ENCODE peak calls at places on chromosomes 1 and 21, in five cellular contexts. One of them, this sample, is unnamed. For H3K27me3, the result is how much of the 10 kb centered on the place peaks cover.

GRCh38 chr1:58786184-58786926 is 2.5 kb upstream of the JUN start:
- DNase-seq in aorta: no peak
- DNase-seq in cardiac muscle cell: no peak
- DNase-seq in lung: no peak
- DNase-seq in HAP-1: no peak
- DNase-seq in this sample: no peak

GRCh38 chr1:18816808-18817207 is 42.7 kb downstream of the TAS1R2 start:
- DNase-seq in aorta: no peak
- DNase-seq in cardiac muscle cell: no peak
- DNase-seq in lung: no peak
- DNase-seq in HAP-1: no peak
- DNase-seq in this sample: peak

GRCh38 chr1:157878059-157878458 is 36.5 kb upstream of the CD5L start:
- DNase-seq in aorta: no peak
- DNase-seq in cardiac muscle cell: peak
- DNase-seq in lung: no peak
- DNase-seq in HAP-1: no peak
- DNase-seq in this sample: no peak

GRCh38 chr1:12708956-12709555 is 6.9 kb upstream of the AADACL3 start:
- DNase-seq in aorta: no peak
- DNase-seq in cardiac muscle cell: no peak
- DNase-seq in lung: no peak
- DNase-seq in HAP-1: no peak
- DNase-seq in this sample: no peak

GRCh38 chr1:243482237-243483022 is 226.6 kb downstream of the SDCCAG8 start:
- DNase-seq in aorta: no peak
- DNase-seq in cardiac muscle cell: no peak
- DNase-seq in lung: no peak
- DNase-seq in HAP-1: peak
- DNase-seq in this sample: peak

GRCh38 chr1:115182012-115182715 is 92.9 kb upstream of the TSPAN2 start:
- DNase-seq in aorta: no peak
- DNase-seq in cardiac muscle cell: no peak
- DNase-seq in lung: no peak
- DNase-seq in HAP-1: no peak
- DNase-seq in this sample: no peak

GRCh38 chr1:154316704-154317103 is 4.2 kb upstream of the AQP10 start:
- DNase-seq in aorta: no peak
- DNase-seq in cardiac muscle cell: no peak
- DNase-seq in lung: no peak
- DNase-seq in HAP-1: no peak
- DNase-seq in this sample: no peak

GRCh38 chr1:19923953-19924346 is 533 bp upstream of the PLA2G2E start:
- DNase-seq in aorta: no peak
- DNase-seq in cardiac muscle cell: no peak
- DNase-seq in lung: no peak
- DNase-seq in HAP-1: no peak
- DNase-seq in this sample: no peak

GRCh38 chr1:245332513-245332912 is 177.7 kb downstream of the KIF26B start:
- DNase-seq in aorta: no peak
- DNase-seq in cardiac muscle cell: no peak
- DNase-seq in lung: no peak
- DNase-seq in HAP-1: no peak
- DNase-seq in this sample: no peak

GRCh38 chr1:183655562-183656075 is 2.5 kb upstream of the APOBEC4 start:
- DNase-seq in aorta: peak
- DNase-seq in cardiac muscle cell: peak
- DNase-seq in lung: peak
- DNase-seq in HAP-1: peak
- DNase-seq in this sample: peak

GRCh38 chr1:212557739-212558664 is 50.6 kb upstream of the ATF3 start:
- DNase-seq in aorta: no peak
- DNase-seq in cardiac muscle cell: peak
- DNase-seq in lung: peak
- DNase-seq in HAP-1: no peak
- DNase-seq in this sample: peak

GRCh38 chr1:197092491-197093023 is 25.5 kb upstream of the F13B start:
- DNase-seq in aorta: no peak
- DNase-seq in cardiac muscle cell: no peak
- DNase-seq in lung: no peak
- DNase-seq in HAP-1: no peak
- DNase-seq in this sample: no peak

GRCh38 chr1:39395357-39395831 is 96.0 kb upstream of the BMP8A start:
- DNase-seq in aorta: no peak
- DNase-seq in cardiac muscle cell: peak
- DNase-seq in lung: no peak
- DNase-seq in HAP-1: no peak
- DNase-seq in this sample: peak

GRCh38 chr1:116002781-116003455 is 26.6 kb downstream of the SLC22A15 start:
- DNase-seq in aorta: no peak
- DNase-seq in cardiac muscle cell: no peak
- DNase-seq in lung: no peak
- DNase-seq in HAP-1: no peak
- DNase-seq in this sample: no peak

GRCh38 chr1:172500207-172500606 is 32.7 kb upstream of the SUCO start:
- DNase-seq in aorta: no peak
- DNase-seq in cardiac muscle cell: no peak
- DNase-seq in lung: no peak
- DNase-seq in HAP-1: no peak
- DNase-seq in this sample: no peak

GRCh38 chr21:25558123-25558522 is 49.2 kb downstream of the MRPL39 start:
- DNase-seq in aorta: no peak
- DNase-seq in cardiac muscle cell: no peak
- DNase-seq in lung: no peak
- DNase-seq in HAP-1: no peak
- DNase-seq in this sample: no peak

GRCh38 chr1:200979574-200980451 is 43.7 kb downstream of the KIF21B start:
- DNase-seq in aorta: no peak
- DNase-seq in cardiac muscle cell: no peak
- DNase-seq in lung: no peak
- DNase-seq in HAP-1: peak
- DNase-seq in this sample: peak

GRCh38 chr1:172588296-172589291 is 55.6 kb downstream of the SUCO start:
- DNase-seq in aorta: peak
- DNase-seq in cardiac muscle cell: no peak
- DNase-seq in lung: no peak
- DNase-seq in HAP-1: no peak
- DNase-seq in this sample: peak

GRCh38 chr1:86976664-86977063 is 62.2 kb downstream of the HS2ST1 start:
- DNase-seq in aorta: no peak
- DNase-seq in cardiac muscle cell: no peak
- DNase-seq in lung: no peak
- DNase-seq in HAP-1: no peak
- DNase-seq in this sample: no peak

GRCh38 chr1:222794656-222795474 is 20.0 kb upstream of the DISP1 start:
- DNase-seq in aorta: no peak
- DNase-seq in cardiac muscle cell: no peak
- DNase-seq in lung: no peak
- DNase-seq in HAP-1: no peak
- DNase-seq in this sample: no peak

GRCh38 chr1:10824821-10825540 is 28.5 kb upstream of the CASZ1 start:
- DNase-seq in aorta: no peak
- DNase-seq in cardiac muscle cell: no peak
- DNase-seq in lung: no peak
- DNase-seq in HAP-1: no peak
- DNase-seq in this sample: peak

GRCh38 chr1:98316286-98316685 is 345.2 kb upstream of the SNX7 start:
- DNase-seq in aorta: no peak
- DNase-seq in cardiac muscle cell: no peak
- DNase-seq in lung: no peak
- DNase-seq in HAP-1: no peak
- DNase-seq in this sample: peak

GRCh38 chr1:149899460-149900284 is at the start of gene BOLA1:
- DNase-seq in aorta: peak
- DNase-seq in cardiac muscle cell: peak
- DNase-seq in lung: peak
- DNase-seq in HAP-1: no peak
- DNase-seq in this sample: peak

GRCh38 chr1:93448983-93449805 is 1.3 kb downstream of the FNBP1L start:
- DNase-seq in aorta: no peak
- DNase-seq in cardiac muscle cell: peak
- DNase-seq in lung: peak
- DNase-seq in HAP-1: peak
- DNase-seq in this sample: no peak

GRCh38 chr1:77948841-77949424 is 29.9 kb downstream of the FUBP1 start:
- DNase-seq in aorta: no peak
- DNase-seq in cardiac muscle cell: peak
- DNase-seq in lung: no peak
- DNase-seq in HAP-1: peak
- DNase-seq in this sample: peak

GRCh38 chr1:3359346-3360157 is 94.9 kb upstream of the ARHGEF16 start:
- DNase-seq in aorta: no peak
- DNase-seq in cardiac muscle cell: no peak
- DNase-seq in lung: no peak
- DNase-seq in HAP-1: no peak
- DNase-seq in this sample: no peak

GRCh38 chr1:36400825-36401601 is 3.3 kb upstream of the LSM10 start:
- DNase-seq in aorta: peak
- DNase-seq in cardiac muscle cell: peak
- DNase-seq in lung: peak
- DNase-seq in HAP-1: peak
- DNase-seq in this sample: peak

GRCh38 chr1:207091185-207091906 is 2.7 kb downstream of the C4BPB start:
- DNase-seq in aorta: no peak
- DNase-seq in cardiac muscle cell: no peak
- DNase-seq in lung: no peak
- DNase-seq in HAP-1: no peak
- DNase-seq in this sample: no peak

GRCh38 chr1:207088161-207088560 is 499 bp upstream of the C4BPB start:
- DNase-seq in aorta: no peak
- DNase-seq in cardiac muscle cell: no peak
- DNase-seq in lung: no peak
- DNase-seq in HAP-1: no peak
- DNase-seq in this sample: no peak

GRCh38 chr1:207085887-207086286 is 2.8 kb upstream of the C4BPB start:
- DNase-seq in aorta: no peak
- DNase-seq in cardiac muscle cell: no peak
- DNase-seq in lung: no peak
- DNase-seq in HAP-1: no peak
- DNase-seq in this sample: no peak

GRCh38 chr1:207088731-207089626 is at the start of gene C4BPB:
- DNase-seq in aorta: no peak
- DNase-seq in cardiac muscle cell: no peak
- DNase-seq in lung: no peak
- DNase-seq in HAP-1: no peak
- DNase-seq in this sample: peak

GRCh38 chr1:207089627-207090265 is 1.1 kb downstream of the C4BPB start:
- DNase-seq in aorta: no peak
- DNase-seq in cardiac muscle cell: no peak
- DNase-seq in lung: no peak
- DNase-seq in HAP-1: no peak
- DNase-seq in this sample: no peak
- H3K4me3 ChIP-seq in aorta: no peak
- H3K4me3 ChIP-seq in cardiac muscle cell: no peak
- H3K4me3 ChIP-seq in lung: no peak
- H3K4me3 ChIP-seq in HAP-1: no peak
- H3K4me3 ChIP-seq in this sample: no peak

DNA sequence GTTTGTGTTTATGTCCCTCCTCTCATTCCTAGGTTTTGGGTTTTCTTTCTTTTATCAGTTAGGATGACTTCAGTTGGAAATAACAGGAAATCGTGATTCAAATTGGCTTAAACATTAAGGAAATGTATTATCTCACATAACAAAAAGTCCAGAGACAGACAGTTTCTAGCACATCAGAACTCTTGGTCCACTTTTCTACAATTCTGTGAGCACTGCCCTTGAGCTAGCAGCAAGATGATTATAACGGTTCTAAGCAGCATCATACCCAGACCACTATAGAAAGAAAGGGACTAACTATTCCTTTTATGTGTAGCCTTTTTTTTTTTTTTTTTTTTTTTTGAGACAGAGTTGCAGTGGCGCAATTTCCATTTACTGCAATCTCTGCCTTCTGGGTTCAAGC is 18.9 kb downstream of the FCGR2B start:
- DNase-seq in aorta: no peak
- DNase-seq in cardiac muscle cell: no peak
- DNase-seq in lung: no peak
- DNase-seq in HAP-1: no peak
- DNase-seq in this sample: no peak
- H3K27me3 ChIP-seq in aorta: under half
- H3K27me3 ChIP-seq in cardiac muscle cell: under half
- H3K27me3 ChIP-seq in lung: under half
- H3K27me3 ChIP-seq in HAP-1: under half
- H3K27me3 ChIP-seq in this sample: under half

GRCh38 chr1:151990058-151990855 is 3.4 kb downstream of the S100A10 start:
- DNase-seq in aorta: no peak
- DNase-seq in cardiac muscle cell: no peak
- DNase-seq in lung: no peak
- DNase-seq in HAP-1: no peak
- DNase-seq in this sample: no peak

GRCh38 chr1:151989131-151989868 is 4.4 kb downstream of the S100A10 start:
- DNase-seq in aorta: peak
- DNase-seq in cardiac muscle cell: no peak
- DNase-seq in lung: peak
- DNase-seq in HAP-1: no peak
- DNase-seq in this sample: peak

GRCh38 chr1:151990856-151991198 is 2.8 kb downstream of the S100A10 start:
- DNase-seq in aorta: no peak
- DNase-seq in cardiac muscle cell: peak
- DNase-seq in lung: peak
- DNase-seq in HAP-1: peak
- DNase-seq in this sample: peak

GRCh38 chr1:151986501-151987190 is 7.0 kb downstream of the S100A10 start:
- DNase-seq in aorta: no peak
- DNase-seq in cardiac muscle cell: no peak
- DNase-seq in lung: no peak
- DNase-seq in HAP-1: no peak
- DNase-seq in this sample: no peak

GRCh38 chr1:151988405-151988851 is 5.2 kb downstream of the S100A10 start:
- DNase-seq in aorta: no peak
- DNase-seq in cardiac muscle cell: no peak
- DNase-seq in lung: no peak
- DNase-seq in HAP-1: peak
- DNase-seq in this sample: peak
- H3K4me3 ChIP-seq in aorta: no peak
- H3K4me3 ChIP-seq in cardiac muscle cell: no peak
- H3K4me3 ChIP-seq in lung: no peak
- H3K4me3 ChIP-seq in HAP-1: no peak
- H3K4me3 ChIP-seq in this sample: no peak

DNA sequence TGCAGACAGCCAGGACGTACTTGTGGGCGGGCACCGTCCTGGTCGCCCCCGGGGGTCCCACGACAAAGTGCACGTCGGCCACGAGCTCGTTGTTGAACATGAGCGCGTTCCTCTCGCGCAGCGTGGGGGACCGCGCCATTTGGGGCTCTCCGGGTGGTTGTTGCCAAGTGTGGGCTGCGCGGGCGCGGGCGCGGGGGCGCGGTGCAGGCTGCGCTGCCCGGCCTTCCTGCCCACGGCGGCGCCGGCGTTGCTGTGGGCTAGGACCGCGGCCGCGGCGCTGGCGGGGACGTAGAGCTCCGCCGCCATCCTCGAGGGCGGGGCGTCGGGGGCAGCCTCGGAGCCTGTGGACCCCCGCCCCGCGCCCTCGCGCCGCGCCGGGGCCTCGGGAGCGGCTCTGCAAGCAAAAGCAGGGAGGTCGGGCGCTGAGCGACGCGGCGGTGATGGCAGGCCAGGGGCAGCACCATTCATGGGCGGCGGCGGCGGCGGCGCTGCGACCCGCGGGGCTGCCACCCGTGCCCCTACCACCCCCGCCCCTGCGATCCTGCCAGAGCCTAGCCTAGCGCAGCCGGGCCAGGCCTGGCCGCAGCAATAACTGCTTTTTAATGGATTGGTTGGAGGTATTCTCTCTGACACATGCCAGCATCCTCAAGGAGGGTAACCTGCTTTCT is 10.4 kb downstream of the CNR2 start:
- DNase-seq in aorta: no peak
- DNase-seq in cardiac muscle cell: peak
- DNase-seq in lung: no peak
- DNase-seq in HAP-1: no peak
- DNase-seq in this sample: no peak
- H3K27me3 ChIP-seq in aorta: under half
- H3K27me3 ChIP-seq in cardiac muscle cell: half or more
- H3K27me3 ChIP-seq in lung: under half
- H3K27me3 ChIP-seq in HAP-1: under half
- H3K27me3 ChIP-seq in this sample: under half